ENCODE peak calls at places on chromosome 10, in ten cellular contexts. O, U, N, Z, L, Y, K, J, R and H are unnamed samples.

GRCh38 chr10:110220383-110220782 is 13.0 kb downstream of the MXI1 start:
- DNase-seq in L (no peak), O (no peak), J (peak; percentile 45), R (peak; percentile 80), U (no peak), Z (no peak), N (no peak), Y (no peak), K (peak; percentile 60), H (no peak)

GRCh38 chr10:119608316-119609155 is 11.8 kb upstream of the TIAL1 start:
- DNase-seq in R (peak; percentile 65), K (no peak), U (peak; percentile 83), N (peak; percentile 8), L (peak; percentile 12), Z (no peak), Y (peak; percentile 46), J (peak; percentile 32), O (peak; percentile 34), H (no peak)

GRCh38 chr10:131915990-131916766 is 15.4 kb downstream of the PPP2R2D start:
- DNase-seq in R (peak; percentile 10), Z (no peak), U (peak; percentile 38), K (no peak), O (no peak), J (no peak), L (no peak), Y (no peak), N (no peak), H (no peak)

GRCh38 chr10:129523723-129524316 is 56.8 kb downstream of the MGMT start:
- DNase-seq in J (no peak), U (no peak), K (no peak), L (no peak), Z (no peak), Y (no peak), R (no peak), O (no peak), N (no peak), H (no peak)

GRCh38 chr10:120221873-120222485 is 235.0 kb upstream of the PLPP4 start:
- DNase-seq in Y (peak; percentile 35), R (no peak), N (peak; percentile 10), U (peak; percentile 82), Z (no peak), L (no peak), O (no peak), J (no peak), K (no peak), H (no peak)

GRCh38 chr10:75035975-75036708 is 75.3 kb upstream of the SAMD8 start:
- DNase-seq in U (no peak), Y (peak; percentile 51), R (no peak), Z (no peak), J (no peak), L (no peak), K (no peak), N (peak; percentile 51), O (no peak), H (no peak)

GRCh38 chr10:77810446-77811335 is 115.9 kb downstream of the DLG5 start:
- DNase-seq in L (no peak), K (no peak), U (no peak), J (no peak), Z (no peak), R (no peak), O (no peak), N (no peak), Y (no peak), H (no peak)

GRCh38 chr10:86062151-86062550 is 304.4 kb downstream of the GRID1 start:
- DNase-seq in Z (no peak), J (no peak), Y (no peak), U (peak; percentile 24), L (no peak), R (no peak), N (no peak), K (no peak), O (no peak), H (no peak)